ENCODE peak calls at places on chromosomes 1 and 21, in ten cellular contexts. Z is GM12891, V is lower leg skin, D is breast epithelium, U is spleen, M is A549, H is NB4, F is uterus, R is transverse colon, B is esophagus muscularis mucosa. G is an unnamed sample.

GRCh38 chr21:25857308-25858099 is 122.7 kb downstream of the GABPA start:
- DNase-seq in Z (no peak), V (no peak), R (no peak), D (no peak), H (no peak), B (no peak), F (no peak), M (no peak), U (no peak), G (no peak)

GRCh38 chr1:187445066-187445465 is 616.3 kb downstream of the PLA2G4A start:
- DNase-seq in M (no peak), R (no peak), H (no peak), F (no peak), B (no peak), V (no peak), D (no peak), Z (no peak), U (no peak), G (no peak)

GRCh38 chr21:8989883-8990325 is 1531.5 kb upstream of the TPTE start:
- DNase-seq in R (no peak), B (no peak), U (no peak), V (no peak), D (no peak), H (no peak), Z (no peak), F (no peak), M (no peak), G (no peak)

GRCh38 chr21:42258150-42258884 is 39.4 kb downstream of the ABCG1 start:
- DNase-seq in M (peak), B (no peak), Z (peak), U (peak), D (peak), F (peak), H (peak), R (peak), V (no peak), G (peak)

GRCh38 chr1:189658381-189658780 is 819.3 kb downstream of the BRINP3 start:
- DNase-seq in F (no peak), H (no peak), Z (no peak), U (no peak), M (no peak), V (no peak), D (no peak), R (no peak), B (no peak), G (no peak)

GRCh38 chr1:1891349-1892078 is 627 bp upstream of the GNB1 start:
- DNase-seq in Z (peak), B (peak), R (peak), U (peak), H (peak), M (peak), F (peak), V (peak), D (peak), G (peak)

GRCh38 chr1:113042336-113043143 is 30.5 kb upstream of the LRIG2 start:
- DNase-seq in B (peak), F (peak), Z (peak), D (peak), V (peak), M (peak), U (peak), R (peak), H (peak), G (peak)

GRCh38 chr21:25512095-25513086 is 94.9 kb downstream of the MRPL39 start:
- DNase-seq in R (no peak), V (peak), F (no peak), B (no peak), D (no peak), M (no peak), U (no peak), H (no peak), Z (no peak), G (no peak)

GRCh38 chr1:54069792-54070548 is 16.6 kb downstream of the TCEANC2 start:
- DNase-seq in Z (no peak), M (peak), B (no peak), D (no peak), F (no peak), H (peak), R (no peak), V (no peak), U (no peak), G (peak)

GRCh38 chr1:241821363-241821762 is 26.6 kb upstream of the EXO1 start:
- DNase-seq in H (peak), D (no peak), U (no peak), B (no peak), M (no peak), Z (no peak), V (no peak), R (no peak), F (no peak), G (no peak)

GRCh38 chr21:44949161-44950015 is 9.6 kb downstream of the SLX9 start:
- DNase-seq in Z (peak), B (no peak), U (peak), F (peak), H (peak), V (peak), D (peak), R (peak), M (peak), G (peak)

GRCh38 chr1:65001238-65001792 is 35.0 kb upstream of the JAK1 start:
- DNase-seq in V (peak), Z (peak), H (peak), M (no peak), D (peak), B (peak), R (peak), F (peak), U (peak), G (peak)

GRCh38 chr1:232179896-232180760 is 449.8 kb downstream of the SIPA1L2 start:
- DNase-seq in D (no peak), R (no peak), M (no peak), H (no peak), Z (no peak), B (no peak), V (no peak), U (no peak), F (no peak), G (no peak)

GRCh38 chr1:182315157-182315556 is 76.4 kb downstream of the GLUL start:
- DNase-seq in U (no peak), F (no peak), D (no peak), H (no peak), V (no peak), R (peak), Z (no peak), M (no peak), B (no peak), G (no peak)

GRCh38 chr21:37513383-37513782 is 146.8 kb downstream of the DYRK1A start:
- DNase-seq in U (no peak), B (no peak), R (no peak), D (no peak), M (no peak), F (no peak), H (peak), Z (no peak), V (no peak), G (no peak)

GRCh38 chr1:38607526-38607925 is 252.0 kb downstream of the RRAGC start:
- DNase-seq in D (no peak), M (no peak), B (peak), U (no peak), V (no peak), H (no peak), F (no peak), Z (no peak), R (no peak), G (no peak)

GRCh38 chr1:220430059-220430458 is 97.9 kb upstream of the MARK1 start:
- DNase-seq in B (no peak), M (no peak), U (no peak), H (no peak), R (no peak), D (no peak), Z (no peak), F (no peak), V (no peak), G (no peak)

GRCh38 chr1:193104496-193104905 is 713 bp downstream of the GLRX2 start:
- DNase-seq in U (peak), H (peak), R (peak), Z (peak), M (peak), V (peak), B (no peak), F (peak), D (peak), G (peak)

GRCh38 chr21:17003221-17003620 is 509.6 kb upstream of the CXADR start:
- DNase-seq in D (no peak), B (no peak), U (no peak), V (no peak), Z (no peak), R (no peak), F (no peak), M (no peak), H (no peak), G (no peak)

GRCh38 chr1:212561501-212561931 is 47.0 kb upstream of the ATF3 start:
- DNase-seq in M (no peak), V (peak), F (no peak), U (no peak), H (no peak), Z (no peak), D (no peak), B (peak), R (no peak), G (peak)

GRCh38 chr1:159774465-159774864 is 6.3 kb upstream of the DUSP23 start:
- DNase-seq in B (no peak), F (no peak), D (no peak), H (no peak), M (no peak), R (no peak), U (no peak), V (no peak), Z (no peak), G (no peak)

GRCh38 chr1:92957020-92957734 is 4.1 kb downstream of the DIPK1A start:
- DNase-seq in B (no peak), Z (no peak), H (no peak), V (no peak), R (no peak), U (no peak), M (no peak), D (no peak), F (no peak), G (no peak)

GRCh38 chr21:39660596-39660995 is 47.9 kb downstream of the B3GALT5 start:
- DNase-seq in D (peak), M (peak), V (no peak), R (peak), H (no peak), U (no peak), B (no peak), F (peak), Z (no peak), G (peak)

GRCh38 chr1:205604059-205604458 is 27.8 kb downstream of the ELK4 start:
- DNase-seq in F (no peak), H (no peak), D (no peak), V (no peak), U (no peak), R (no peak), B (peak), Z (no peak), M (no peak), G (no peak)

GRCh38 chr1:169741666-169742394 is 8.0 kb upstream of the SELE start:
- DNase-seq in M (no peak), B (no peak), V (no peak), H (no peak), Z (no peak), R (no peak), F (no peak), D (no peak), U (no peak), G (no peak)

GRCh38 chr1:216420746-216421145 is 2.5 kb downstream of the USH2A start:
- DNase-seq in D (no peak), M (no peak), V (no peak), R (no peak), F (no peak), H (no peak), B (no peak), U (no peak), Z (no peak), G (no peak)

GRCh38 chr1:29453502-29454240 is 217.3 kb downstream of the PTPRU start:
- DNase-seq in M (peak), V (no peak), R (no peak), H (peak), B (no peak), D (no peak), U (peak), Z (peak), F (no peak), G (peak)

GRCh38 chr1:91712981-91713841 is 172.7 kb downstream of the TGFBR3 start:
- DNase-seq in U (no peak), D (no peak), F (peak), R (peak), M (no peak), Z (no peak), H (peak), B (peak), V (peak), G (no peak)

GRCh38 chr1:23134055-23134454 is 34.6 kb downstream of the LUZP1 start:
- DNase-seq in B (no peak), F (no peak), V (no peak), H (no peak), Z (no peak), M (no peak), R (no peak), D (no peak), U (no peak), G (no peak)

GRCh38 chr1:240031009-240031408 is 60.7 kb upstream of the FMN2 start:
- DNase-seq in Z (no peak), F (no peak), D (no peak), R (no peak), U (no peak), H (no peak), B (no peak), V (no peak), M (peak), G (peak)

GRCh38 chr21:29546071-29546470 is 247.3 kb downstream of the BACH1 start:
- DNase-seq in B (no peak), D (no peak), R (no peak), V (no peak), U (no peak), H (no peak), F (no peak), M (no peak), Z (no peak), G (no peak)

GRCh38 chr1:48017716-48018115 is 20.5 kb upstream of the TRABD2B start:
- DNase-seq in R (no peak), Z (no peak), F (no peak), V (no peak), U (no peak), D (no peak), M (no peak), B (no peak), H (no peak), G (no peak)

GRCh38 chr1:25034736-25035522 is 104.9 kb upstream of the RUNX3 start:
- DNase-seq in U (no peak), H (peak), D (no peak), M (no peak), Z (no peak), B (no peak), V (no peak), F (no peak), R (no peak), G (no peak)

GRCh38 chr1:247400685-247401084 is 15.3 kb upstream of the NLRP3 start:
- DNase-seq in R (no peak), U (no peak), M (no peak), F (no peak), V (no peak), H (peak), D (no peak), Z (no peak), B (no peak), G (no peak)

GRCh38 chr1:6922096-6922931 is 137.1 kb downstream of the CAMTA1 start:
- DNase-seq in D (peak), H (no peak), U (no peak), V (peak), M (no peak), Z (no peak), F (peak), R (peak), B (no peak), G (no peak)

GRCh38 chr1:212450331-212450881 is 17.7 kb downstream of the NENF start:
- DNase-seq in D (no peak), U (peak), Z (no peak), M (no peak), R (no peak), F (no peak), V (no peak), B (no peak), H (no peak), G (no peak)

GRCh38 chr1:106984801-106985200 is 71.7 kb upstream of the PRMT6 start:
- DNase-seq in U (no peak), M (no peak), D (no peak), R (no peak), V (no peak), Z (no peak), F (no peak), B (no peak), H (no peak), G (no peak)

GRCh38 chr1:100076319-100076718 is 56.4 kb downstream of the SASS6 start:
- DNase-seq in H (no peak), F (no peak), V (no peak), B (no peak), R (no peak), U (no peak), D (no peak), M (no peak), Z (no peak), G (no peak)

GRCh38 chr1:193185861-193186714 is at the start of gene B3GALT2:
- DNase-seq in D (no peak), V (no peak), M (no peak), Z (no peak), B (no peak), F (no peak), H (no peak), R (peak), U (no peak), G (no peak)

GRCh38 chr1:23964790-23965740 is 5.4 kb downstream of the PNRC2 start:
- DNase-seq in H (no peak), Z (no peak), M (no peak), F (no peak), B (no peak), D (no peak), U (no peak), V (no peak), R (no peak), G (no peak)

DNA sequence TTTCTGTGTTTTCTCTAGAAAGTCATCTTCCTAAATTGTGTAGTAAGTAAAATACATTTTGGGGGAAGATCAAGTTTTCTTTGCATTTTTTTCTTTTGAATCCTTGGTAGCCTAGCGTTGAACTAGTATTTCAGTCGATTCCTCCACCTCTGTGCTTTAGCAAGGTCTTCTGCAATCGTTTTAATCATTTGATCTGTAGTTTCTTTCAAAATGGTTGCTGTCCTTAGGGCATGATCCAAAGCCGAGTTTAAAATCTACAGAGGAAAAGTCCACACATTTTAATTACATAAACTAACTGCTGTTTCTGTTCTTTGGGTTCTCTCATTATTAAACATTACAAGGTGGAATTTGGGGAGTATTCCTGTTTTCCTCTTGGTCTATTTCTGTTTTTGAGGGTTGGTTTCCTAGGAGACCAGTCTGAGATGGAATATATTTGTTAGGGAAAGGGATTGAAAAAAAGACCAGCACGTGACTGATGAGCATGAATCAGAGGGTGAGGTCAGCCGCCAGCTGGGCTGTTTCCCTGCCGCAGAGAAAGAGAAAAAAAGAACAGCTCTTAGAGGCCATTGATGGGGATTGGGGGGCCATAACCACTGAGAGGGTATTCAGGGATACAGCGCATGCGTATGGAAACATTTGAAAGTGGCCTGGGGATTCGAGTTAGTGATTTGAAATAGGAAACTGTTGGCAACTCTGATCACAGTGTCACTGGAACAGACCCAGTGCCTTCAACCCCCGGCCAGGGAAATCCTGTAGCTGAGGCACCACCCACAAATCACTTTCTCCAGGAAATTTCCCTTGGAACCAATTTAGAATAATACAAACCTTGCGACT is 40.6 kb downstream of the AKNAD1 start:
- DNase-seq in D (peak), V (peak), M (no peak), H (no peak), B (no peak), U (no peak), Z (no peak), R (peak), F (peak), G (peak)
- TF ChIP-seq POLR2A in D (no peak), V (no peak), M (no peak), H (no peak), B (no peak), U (no peak), Z (no peak), R (no peak), F (no peak), G (no peak)

GRCh38 chr1:62539028-62539447 is 58.3 kb upstream of the ANGPTL3 start:
- DNase-seq in Z (no peak), U (no peak), H (no peak), M (no peak), V (no peak), B (no peak), R (no peak), D (no peak), F (no peak), G (no peak)
- TF ChIP-seq POLR2A in Z (no peak), U (no peak), H (no peak), M (no peak), V (no peak), B (no peak), R (no peak), D (no peak), F (no peak), G (no peak)

GRCh38 chr1:244970661-244971523 is 106.5 kb upstream of the HNRNPU start:
- DNase-seq in D (peak), M (no peak), F (peak), U (peak), Z (peak), R (peak), V (peak), B (peak), H (peak), G (peak)
- TF ChIP-seq POLR2A in D (peak), M (peak), F (peak), U (peak), Z (peak), R (peak), V (no peak), B (peak), H (peak), G (peak)

GRCh38 chr1:19400875-19401854 is 84.2 kb downstream of the CAPZB start:
- DNase-seq in D (no peak), F (no peak), U (no peak), H (no peak), V (no peak), Z (no peak), R (no peak), B (no peak), M (no peak), G (no peak)
- TF ChIP-seq POLR2A in D (no peak), F (no peak), U (no peak), H (no peak), V (no peak), Z (no peak), R (no peak), B (no peak), M (no peak), G (no peak)

G was measured in H54.